ENCODE peak calls at places on chromosomes 1 and 21, in four cellular contexts. T is IMR-90, O is H1, E is H9. L is an unnamed sample.

GRCh38 chr1:14298806-14299205 is 299.7 kb upstream of the KAZN start:
- DNase-seq in T (no peak), O (no peak), E (no peak), L (no peak)

GRCh38 chr1:22673486-22674409 is 20.7 kb downstream of the C1QB start:
- DNase-seq in T (peak), O (peak), E (no peak), L (peak)

GRCh38 chr1:62573675-62574074 is 23.6 kb upstream of the ANGPTL3 start:
- DNase-seq in T (peak), O (no peak), E (no peak), L (no peak)

GRCh38 chr1:48208251-48208650 is 14.3 kb upstream of the SLC5A9 start:
- DNase-seq in T (no peak), O (peak), E (peak), L (peak)

GRCh38 chr1:43379476-43379875 is 10.1 kb downstream of the MED8 start:
- DNase-seq in T (no peak), O (no peak), E (no peak), L (no peak)

GRCh38 chr1:195005338-195005737 is 1602.9 kb downstream of the KCNT2 start:
- DNase-seq in T (no peak), O (no peak), E (no peak), L (no peak)

GRCh38 chr1:147515046-147515869 is 26.0 kb upstream of the BCL9 start:
- DNase-seq in T (peak), O (no peak), E (peak), L (peak)

GRCh38 chr1:37399205-37399604 is 75.2 kb upstream of the ZC3H12A start:
- DNase-seq in T (no peak), O (no peak), E (no peak), L (no peak)

GRCh38 chr1:15322648-15323350 is 75.8 kb downstream of the FHAD1 start:
- DNase-seq in T (no peak), O (no peak), E (no peak), L (peak)

GRCh38 chr1:54246097-54246721 is 46.2 kb downstream of the MRPL37 start:
- DNase-seq in T (no peak), O (no peak), E (no peak), L (no peak)

GRCh38 chr1:66733348-66734017 is 18.8 kb upstream of the DYNLT5 start:
- DNase-seq in T (no peak), O (no peak), E (no peak), L (no peak)

GRCh38 chr1:35931424-35932157 is 686 bp downstream of the AGO3 start:
- DNase-seq in T (peak), O (no peak), E (no peak), L (peak)

GRCh38 chr1:62435231-62436038 is 1.4 kb upstream of the USP1 start:
- DNase-seq in T (no peak), O (no peak), E (no peak), L (no peak)

GRCh38 chr1:4745560-4745959 is 91.2 kb downstream of the AJAP1 start:
- DNase-seq in T (no peak), O (no peak), E (peak), L (peak)

GRCh38 chr1:65431111-65431705 is 10.7 kb downstream of the LEPR start:
- DNase-seq in T (peak), O (no peak), E (no peak), L (peak)

GRCh38 chr1:153597206-153597605 is 15.7 kb downstream of the S100A16 start:
- DNase-seq in T (peak), O (no peak), E (no peak), L (no peak)

GRCh38 chr1:158002630-158003408 is 9.4 kb downstream of the KIRREL1 start:
- DNase-seq in T (peak), O (no peak), E (no peak), L (no peak)

GRCh38 chr1:187051618-187052232 is 223.0 kb downstream of the PLA2G4A start:
- DNase-seq in T (peak), O (no peak), E (no peak), L (peak)

GRCh38 chr1:175129182-175129581 is 61.5 kb downstream of the TNN start:
- DNase-seq in T (peak), O (no peak), E (no peak), L (peak)

GRCh38 chr1:20291621-20292020 is 946 bp downstream of the VWA5B1 start:
- DNase-seq in T (no peak), O (peak), E (peak), L (no peak)

GRCh38 chr1:1322952-1323351 is 1.5 kb downstream of the INTS11 start:
- DNase-seq in T (no peak), O (no peak), E (no peak), L (no peak)

GRCh38 chr1:10471411-10472219 is 714 bp downstream of the DFFA start:
- DNase-seq in T (peak), O (peak), E (no peak), L (peak)

GRCh38 chr1:226697151-226697575 is 41.9 kb downstream of the ITPKB start:
- DNase-seq in T (peak), O (no peak), E (no peak), L (no peak)

GRCh38 chr1:163168053-163168452 is 34.7 kb downstream of the RGS5 start:
- DNase-seq in T (peak), O (no peak), E (no peak), L (peak)

GRCh38 chr1:64426691-64427090 is 43.2 kb upstream of the CACHD1 start:
- DNase-seq in T (no peak), O (no peak), E (no peak), L (no peak)

GRCh38 chr1:233238884-233239432 is 56.6 kb downstream of the PCNX2 start:
- DNase-seq in T (peak), O (no peak), E (no peak), L (no peak)
- H3K9ac ChIP-seq in T (no peak), O (no peak), E (no peak), L (no peak)

GRCh38 chr1:208159542-208160258 is 84.5 kb downstream of the PLXNA2 start:
- DNase-seq in T (peak), O (no peak), E (no peak), L (peak)
- H4K8ac ChIP-seq in T (no peak), O (peak), E (no peak), L (peak)

GRCh38 chr1:228737613-228738012 is 2.3 kb downstream of the RHOU start:
- DNase-seq in T (no peak), O (no peak), E (no peak), L (no peak)
- H4K5ac ChIP-seq in T (no peak), O (no peak), E (no peak), L (no peak)

GRCh38 chr1:93829061-93829460 is 49.9 kb downstream of the DNTTIP2 start:
- DNase-seq in T (no peak), O (peak), E (peak), L (no peak)
- H3K9ac ChIP-seq in T (no peak), O (no peak), E (no peak), L (no peak)

GRCh38 chr1:243495032-243495431 is 239.2 kb downstream of the SDCCAG8 start:
- DNase-seq in T (no peak), O (no peak), E (no peak), L (no peak)

GRCh38 chr1:243496173-243496553 is 240.3 kb downstream of the SDCCAG8 start:
- DNase-seq in T (no peak), O (no peak), E (no peak), L (no peak)

GRCh38 chr1:243496806-243497205 is 241.0 kb downstream of the SDCCAG8 start:
- DNase-seq in T (no peak), O (no peak), E (no peak), L (no peak)

GRCh38 chr1:243493156-243494129 is 237.6 kb downstream of the SDCCAG8 start:
- DNase-seq in T (peak), O (no peak), E (no peak), L (peak)

GRCh38 chr1:243495442-243496172 is 239.8 kb downstream of the SDCCAG8 start:
- DNase-seq in T (peak), O (no peak), E (no peak), L (no peak)
- H4K8ac ChIP-seq in T (no peak), O (no peak), E (no peak), L (no peak)

GRCh38 chr21:39105341-39105765 is 77.9 kb downstream of the PSMG1 start:
- DNase-seq in T (peak), O (no peak), E (no peak), L (no peak)
- H4K5ac ChIP-seq in T (peak), O (no peak), E (no peak), L (no peak)

GRCh38 chr1:27122652-27123051 is 32.3 kb downstream of the SLC9A1 start:
- DNase-seq in T (peak), O (no peak), E (no peak), L (peak)
- H3K9ac ChIP-seq in T (no peak), O (no peak), E (no peak), L (no peak)

DNA sequence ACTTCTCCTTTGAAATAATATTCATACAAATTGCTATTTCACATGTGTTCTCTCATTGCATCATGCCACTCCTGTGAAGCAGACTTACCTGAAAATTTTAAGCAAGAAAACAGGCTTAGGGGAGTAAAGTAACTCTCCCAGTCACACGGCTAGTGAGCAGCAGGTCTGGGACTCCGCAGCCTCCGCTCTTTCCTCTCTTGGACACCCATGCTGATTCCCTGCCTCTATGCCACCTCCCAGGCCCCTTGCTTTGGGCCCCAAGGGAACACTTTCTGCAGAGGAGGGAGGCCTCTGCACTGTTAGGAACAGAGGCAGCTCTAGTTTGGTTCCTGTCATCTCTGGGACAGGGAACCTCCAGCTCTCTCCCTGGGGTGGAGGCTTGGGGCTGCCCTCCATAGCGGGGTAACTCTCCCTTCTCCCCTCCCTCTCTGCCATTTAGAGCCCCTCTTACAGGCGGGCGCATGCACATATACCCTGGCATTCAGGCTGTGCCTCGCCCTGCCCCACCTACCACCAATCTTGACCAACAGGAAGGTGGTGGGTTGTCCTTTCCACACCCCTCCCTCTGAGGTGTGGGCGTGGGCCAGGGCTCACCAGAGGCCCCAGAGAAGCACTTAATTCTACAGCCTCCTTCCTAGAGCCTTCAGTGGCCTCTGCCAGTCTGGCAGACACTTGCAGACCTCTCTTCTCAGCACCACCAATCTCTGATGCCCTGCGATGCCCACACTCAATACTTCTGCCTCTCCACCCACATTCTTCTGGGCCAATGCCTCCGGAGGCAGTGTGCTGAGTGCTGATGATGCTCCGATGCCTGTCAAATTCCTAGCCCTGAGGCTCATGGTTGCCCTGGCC is at the start of gene RXFP4:
- DNase-seq in T (no peak), O (no peak), E (no peak), L (no peak)
- H4K8ac ChIP-seq in T (peak), O (peak), E (no peak), L (no peak)

GRCh38 chr1:174105086-174105485 is 54.2 kb upstream of the RABGAP1L start:
- DNase-seq in T (no peak), O (no peak), E (no peak), L (no peak)

GRCh38 chr1:174112489-174113162 is 46.7 kb upstream of the RABGAP1L start:
- DNase-seq in T (no peak), O (no peak), E (no peak), L (no peak)

GRCh38 chr1:174114106-174114505 is 45.2 kb upstream of the RABGAP1L start:
- DNase-seq in T (peak), O (no peak), E (no peak), L (no peak)

GRCh38 chr1:174114788-174115448 is 44.4 kb upstream of the RABGAP1L start:
- DNase-seq in T (peak), O (peak), E (peak), L (peak)

GRCh38 chr1:174110053-174110452 is 49.3 kb upstream of the RABGAP1L start:
- DNase-seq in T (no peak), O (no peak), E (no peak), L (no peak)
- H4K5ac ChIP-seq in T (no peak), O (no peak), E (no peak), L (no peak)

DNA sequence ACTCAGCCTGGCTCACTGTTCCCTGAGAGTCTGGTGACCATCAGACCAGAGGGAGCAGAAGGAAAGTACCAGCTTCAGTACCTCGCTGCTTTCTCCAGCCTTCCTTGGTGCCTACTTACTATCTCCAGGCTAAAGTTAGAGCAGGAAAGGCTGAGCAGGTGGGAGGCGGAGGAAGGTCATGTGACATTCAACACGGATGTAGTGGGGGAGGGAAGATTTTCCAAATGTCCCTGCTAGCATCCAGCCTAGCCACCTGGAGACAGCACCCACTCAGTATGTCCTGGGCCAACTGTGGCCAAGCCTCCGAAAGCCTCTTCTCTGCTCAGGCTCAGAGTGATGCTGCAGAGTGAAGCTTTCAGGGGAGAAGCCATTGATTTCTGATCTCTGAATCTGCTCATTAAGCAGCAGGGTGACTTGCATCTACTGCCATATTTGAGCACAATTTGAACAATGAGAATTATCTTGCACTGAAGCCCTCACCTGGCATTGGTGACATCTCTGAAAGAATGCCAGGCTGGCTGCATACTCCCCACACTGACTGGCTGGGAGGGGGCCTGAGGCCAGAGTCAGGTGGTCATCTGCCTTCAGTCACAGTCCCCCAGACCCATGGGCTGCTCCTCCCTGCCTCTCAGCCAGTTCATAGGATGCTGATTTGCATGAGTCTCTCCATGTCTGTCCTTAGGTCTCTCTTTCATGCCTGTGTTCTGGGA is 86.2 kb downstream of the KCND3 start:
- DNase-seq in T (no peak), O (no peak), E (no peak), L (no peak)
- H3K9ac ChIP-seq in T (no peak), O (no peak), E (no peak), L (no peak)

L was measured in mesendoderm.